ENCODE peak calls at places on chromosomes 12 and 14, in seven cellular contexts. F is ACHN; U is astrocyte; O is AG08395; R is stimulated activated CD4-positive, alpha-beta T cell treated with anti-CD3 and anti-CD28 coated beads, Interleukin-4, amount 100 ng/mL, for 48 hours; M is suprapubic skin; Z is neural crest cell. X is an unnamed sample.

GRCh38 chr12:10153271-10154144 is 18.4 kb downstream of the OLR1 start:
- DNase-seq in Z (peak; percentile 66), O (peak; percentile 76), R (peak; percentile 24), F (peak; percentile 71), U (peak; percentile 51), M (peak; percentile 87), X (peak; percentile 64)

GRCh38 chr12:130128764-130129735 is 33.2 kb upstream of the FZD10 start:
- DNase-seq in F (no peak), R (no peak), U (no peak), O (no peak), Z (no peak), M (no peak), X (no peak)

GRCh38 chr14:50864237-50864636 is 7.6 kb upstream of the ABHD12B start:
- DNase-seq in U (no peak), F (no peak), M (no peak), R (no peak), Z (no peak), O (no peak), X (no peak)

GRCh38 chr12:96083020-96083489 is 47.7 kb upstream of the LTA4H start:
- DNase-seq in U (peak; percentile 5), O (no peak), Z (no peak), M (no peak), R (no peak), F (no peak), X (no peak)

GRCh38 chr12:109864916-109865315 is 15.4 kb downstream of the GLTP start:
- DNase-seq in O (no peak), F (no peak), Z (no peak), R (no peak), U (no peak), M (no peak), X (no peak)

GRCh38 chr14:74476107-74476506 is 17.0 kb downstream of the NPC2 start:
- DNase-seq in R (no peak), O (peak; percentile 12), Z (no peak), M (no peak), F (no peak), U (no peak), X (no peak)

GRCh38 chr12:49553512-49554088 is 14.3 kb downstream of the MCRS1 start:
- DNase-seq in F (peak; percentile 77), M (no peak), U (no peak), R (no peak), Z (no peak), O (no peak), X (no peak)

GRCh38 chr12:111773801-111774551 is 7.2 kb downstream of the ALDH2 start:
- DNase-seq in Z (no peak), R (no peak), U (peak; percentile 85), M (peak; percentile 87), F (peak; percentile 90), O (peak; percentile 79), X (peak; percentile 72)

GRCh38 chr12:53676715-53677611 is 1.1 kb upstream of the ATP5MC2 start:
- DNase-seq in F (no peak), Z (peak; percentile 32), M (peak; percentile 82), U (no peak), R (no peak), O (peak; percentile 25), X (no peak)

GRCh38 chr12:106321139-106321850 is 18.8 kb downstream of the TCP11L2 start:
- DNase-seq in F (no peak), Z (no peak), R (no peak), O (no peak), M (no peak), U (no peak), X (no peak)

GRCh38 chr14:32606297-32606696 is 277.2 kb downstream of the AKAP6 start:
- DNase-seq in U (no peak), O (no peak), F (no peak), M (no peak), Z (no peak), R (no peak), X (no peak)

GRCh38 chr14:75595211-75595610 is 16.8 kb downstream of the FLVCR2 start:
- DNase-seq in Z (no peak), R (no peak), M (no peak), U (no peak), O (no peak), F (no peak), X (no peak)

GRCh38 chr12:31951939-31952338 is 7.3 kb upstream of the RESF1 start:
- DNase-seq in F (no peak), R (no peak), U (no peak), Z (no peak), O (no peak), M (no peak), X (no peak)

GRCh38 chr12:321606-322326 is 59.1 kb upstream of the SLC6A13 start:
- DNase-seq in M (no peak), Z (no peak), F (peak; percentile 50), U (no peak), O (no peak), R (no peak), X (no peak)

GRCh38 chr12:115632323-115632722 is 645.2 kb downstream of the MED13L start:
- DNase-seq in R (no peak), M (no peak), F (no peak), Z (no peak), U (no peak), O (no peak), X (no peak)

GRCh38 chr12:90250766-90251165 is 542.1 kb upstream of the ATP2B1 start:
- DNase-seq in Z (no peak), U (peak; percentile 23), R (no peak), O (no peak), M (no peak), F (no peak), X (peak; percentile 6)

GRCh38 chr14:100899841-100900771 is 3.4 kb downstream of the RTL1 start:
- DNase-seq in F (no peak), O (no peak), Z (no peak), M (no peak), U (no peak), R (no peak), X (no peak)

GRCh38 chr12:68446379-68446778 is 114.2 kb upstream of the MDM1 start:
- DNase-seq in O (no peak), Z (no peak), M (no peak), R (no peak), F (no peak), U (no peak), X (no peak)

GRCh38 chr14:61271552-61271951 is 9.6 kb downstream of the TMEM30B start:
- DNase-seq in F (no peak), R (no peak), M (no peak), U (no peak), Z (no peak), O (no peak), X (no peak)

GRCh38 chr14:100399052-100399849 is 76.1 kb downstream of the SLC25A47 start:
- DNase-seq in U (peak; percentile 47), M (no peak), R (no peak), F (no peak), O (no peak), Z (no peak), X (no peak)

GRCh38 chr12:31238764-31239387 is 87.1 kb downstream of the SINHCAF start:
- DNase-seq in F (peak; percentile 77), O (peak; percentile 81), U (peak; percentile 45), M (no peak), R (peak; percentile 56), Z (peak; percentile 73), X (peak; percentile 4)

GRCh38 chr12:112973016-112973711 is 5.2 kb upstream of the OAS2 start:
- DNase-seq in R (no peak), Z (no peak), M (no peak), O (no peak), F (no peak), U (no peak), X (no peak)

GRCh38 chr14:101189962-101190560 is 286.5 kb upstream of the RTL1 start:
- DNase-seq in R (no peak), U (no peak), O (no peak), M (no peak), F (no peak), Z (no peak), X (no peak)

GRCh38 chr12:79521576-79521975 is 169.2 kb downstream of the PAWR start:
- DNase-seq in Z (no peak), O (no peak), M (no peak), U (peak; percentile 29), R (no peak), F (no peak), X (no peak)

GRCh38 chr12:75727577-75727976 is 216.2 kb upstream of the KRR1 start:
- DNase-seq in Z (no peak), R (no peak), O (no peak), U (no peak), F (no peak), M (no peak), X (no peak)

X was measured in HL-60.